ENCODE peak calls at places on chromosomes 16 and 17, in six cellular contexts. O is AG09319, Y is mucosa of descending colon, K is Calu3, E is HFF-Myc, J is neural crest cell. U is an unnamed sample.

GRCh38 chr17:74361613-74362391 is at the start of gene BTBD17:
- DNase-seq in O (no peak), Y (peak), K (peak), E (no peak), J (peak), U (peak)

GRCh38 chr17:15236281-15237105 is 28.6 kb downstream of the PMP22 start:
- DNase-seq in O (no peak), Y (no peak), K (no peak), E (no peak), J (no peak), U (no peak)

GRCh38 chr16:80924372-80924978 is 82.2 kb downstream of the CMC2 start:
- DNase-seq in O (no peak), Y (peak), K (peak), E (no peak), J (peak), U (peak)

GRCh38 chr16:86018487-86018886 is 119.5 kb downstream of the IRF8 start:
- DNase-seq in O (no peak), Y (peak), K (no peak), E (no peak), J (no peak), U (no peak)

GRCh38 chr16:2296662-2297505 is 29.0 kb upstream of the RNPS1 start:
- DNase-seq in O (no peak), Y (peak), K (peak), E (no peak), J (peak), U (peak)

GRCh38 chr17:74646231-74646630 is 22.7 kb upstream of the CD300E start:
- DNase-seq in O (no peak), Y (no peak), K (no peak), E (no peak), J (no peak), U (no peak)

GRCh38 chr17:79993390-79994221 is 42.1 kb downstream of the TBC1D16 start:
- DNase-seq in O (peak), Y (peak), K (peak), E (no peak), J (peak), U (peak)

GRCh38 chr17:73342549-73343167 is 30.9 kb upstream of the CDC42EP4 start:
- DNase-seq in O (no peak), Y (no peak), K (peak), E (no peak), J (no peak), U (peak)

GRCh38 chr17:4209611-4210010 is 54.2 kb downstream of the ANKFY1 start:
- DNase-seq in O (no peak), Y (no peak), K (no peak), E (no peak), J (no peak), U (no peak)

GRCh38 chr17:8674344-8675305 is 44.1 kb upstream of the MYH10 start:
- DNase-seq in O (no peak), Y (peak), K (no peak), E (no peak), J (no peak), U (no peak)

GRCh38 chr16:27762441-27762840 is 212.5 kb downstream of the KATNIP start:
- DNase-seq in O (no peak), Y (peak), K (peak), E (no peak), J (no peak), U (no peak)

DNA sequence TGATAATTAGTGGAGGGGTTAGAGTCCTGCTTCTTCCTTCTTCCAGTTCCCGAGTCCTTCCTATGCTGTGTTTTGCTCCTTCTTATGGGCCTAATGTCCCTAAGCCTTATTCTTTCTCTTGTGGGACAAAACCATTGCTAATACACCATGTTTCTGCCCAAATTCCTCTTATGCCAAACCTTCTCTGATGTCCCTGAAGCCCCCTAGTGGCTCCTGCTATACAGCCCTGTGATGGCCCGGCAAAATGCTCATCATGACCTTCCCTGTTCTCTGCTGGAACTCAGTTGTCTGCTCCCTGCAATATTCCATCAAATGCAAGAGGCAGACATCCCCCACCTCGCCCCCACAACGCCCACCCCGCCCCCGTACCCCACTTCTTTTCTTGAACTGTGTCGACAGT is 171.6 kb downstream of the CDH11 start:
- DNase-seq in O (no peak), Y (no peak), K (no peak), E (no peak), J (no peak), U (peak)
- TF ChIP-seq CTCF in O (no peak), Y (no peak), K (no peak), E (peak), J (no peak), U (peak)

DNA sequence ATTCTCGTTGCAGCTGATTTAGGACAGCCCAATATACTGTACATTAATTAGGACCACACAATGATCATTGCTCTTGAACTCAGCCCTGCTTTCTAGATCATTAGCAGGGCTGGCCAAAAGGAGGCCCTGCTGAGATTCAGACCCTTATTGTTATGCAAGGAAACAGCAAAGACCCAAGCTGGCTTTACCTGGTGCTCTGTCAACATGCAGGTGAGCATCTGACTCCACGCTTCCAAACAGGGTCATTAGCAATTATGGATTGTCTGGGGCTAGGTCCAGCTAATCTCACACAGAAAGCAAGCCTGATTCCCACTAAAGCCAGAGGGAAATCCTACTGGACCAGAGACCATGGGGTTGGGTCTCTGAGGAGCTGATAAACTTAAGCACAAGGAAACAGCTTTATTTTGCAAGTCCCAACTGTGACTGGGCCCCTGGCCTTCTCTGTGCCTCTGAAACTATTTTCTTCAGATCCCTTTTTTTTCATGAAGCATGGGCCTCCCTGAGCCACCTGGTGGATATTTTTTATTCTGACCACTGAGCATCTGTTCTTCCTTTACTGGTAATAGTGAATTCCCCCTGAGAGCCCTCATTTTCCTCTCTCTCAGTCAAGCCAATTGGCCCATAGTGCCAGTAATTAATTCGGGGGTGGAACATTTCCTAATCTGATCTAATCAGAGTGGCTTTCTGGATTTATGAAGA is 236.1 kb downstream of the GRIN2A start:
- DNase-seq in O (no peak), Y (no peak), K (no peak), E (no peak), J (no peak), U (peak)
- TF ChIP-seq CTCF in O (no peak), Y (no peak), K (no peak), E (no peak), J (peak), U (no peak)

GRCh38 chr17:57782642-57783337 is 37.7 kb upstream of the CCDC182 start:
- DNase-seq in O (no peak), Y (no peak), K (no peak), E (no peak), J (no peak), U (peak)
- TF ChIP-seq CTCF in O (no peak), Y (no peak), K (no peak), E (no peak), J (no peak), U (no peak)

GRCh38 chr17:81576621-81577277 is 24.6 kb upstream of the FAAP100 start:
- DNase-seq in O (no peak), Y (no peak), K (peak), E (no peak), J (no peak), U (no peak)
- TF ChIP-seq CTCF in O (peak), Y (no peak), K (no peak), E (no peak), J (no peak), U (no peak)

GRCh38 chr16:4803479-4804243 is 1.2 kb upstream of the ROGDI start:
- DNase-seq in O (no peak), Y (no peak), K (no peak), E (no peak), J (no peak), U (peak)

GRCh38 chr16:4801962-4802658 is at the start of gene ROGDI:
- DNase-seq in O (no peak), Y (peak), K (peak), E (no peak), J (no peak), U (peak)

GRCh38 chr16:4801051-4801961 is 1.1 kb downstream of the ROGDI start:
- DNase-seq in O (no peak), Y (peak), K (no peak), E (no peak), J (peak), U (no peak)

GRCh38 chr16:4800290-4801041 is 2.0 kb downstream of the ROGDI start:
- DNase-seq in O (no peak), Y (peak), K (no peak), E (no peak), J (no peak), U (peak)

DNA sequence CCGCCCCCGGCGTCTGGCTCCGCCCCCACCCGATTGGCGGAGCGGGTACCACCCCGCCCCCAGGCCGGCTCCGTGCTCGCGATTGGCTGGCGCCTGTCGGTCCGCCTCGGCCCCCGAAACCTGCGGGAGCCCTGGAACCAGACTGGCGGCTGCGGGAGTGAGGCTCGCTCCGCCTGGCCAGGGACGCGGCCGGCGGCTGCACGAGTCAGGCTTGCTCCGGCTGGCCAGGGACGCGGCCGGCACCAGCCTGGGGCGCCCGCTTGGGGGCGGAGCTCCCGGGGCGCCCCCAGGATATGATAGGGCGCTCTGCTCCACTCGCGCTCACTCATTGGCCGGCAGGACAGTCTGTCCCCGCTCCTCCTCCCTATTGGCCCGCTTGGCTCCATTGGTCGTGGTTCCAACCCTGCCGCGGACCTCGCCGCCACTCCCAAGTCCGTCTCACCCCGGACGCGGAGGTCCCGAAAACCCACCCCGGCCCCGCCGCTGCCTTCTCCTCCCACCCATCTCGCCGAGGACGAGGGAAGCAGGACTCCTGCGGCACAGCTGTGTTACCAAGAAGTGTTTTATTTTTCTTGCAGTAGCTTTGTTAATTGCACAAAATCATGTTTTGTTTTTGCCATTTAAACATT is 340 bp upstream of the ROGDI start:
- DNase-seq in O (peak), Y (peak), K (peak), E (peak), J (peak), U (peak)
- TF ChIP-seq CTCF in O (no peak), Y (no peak), K (no peak), E (no peak), J (no peak), U (no peak)

DNA sequence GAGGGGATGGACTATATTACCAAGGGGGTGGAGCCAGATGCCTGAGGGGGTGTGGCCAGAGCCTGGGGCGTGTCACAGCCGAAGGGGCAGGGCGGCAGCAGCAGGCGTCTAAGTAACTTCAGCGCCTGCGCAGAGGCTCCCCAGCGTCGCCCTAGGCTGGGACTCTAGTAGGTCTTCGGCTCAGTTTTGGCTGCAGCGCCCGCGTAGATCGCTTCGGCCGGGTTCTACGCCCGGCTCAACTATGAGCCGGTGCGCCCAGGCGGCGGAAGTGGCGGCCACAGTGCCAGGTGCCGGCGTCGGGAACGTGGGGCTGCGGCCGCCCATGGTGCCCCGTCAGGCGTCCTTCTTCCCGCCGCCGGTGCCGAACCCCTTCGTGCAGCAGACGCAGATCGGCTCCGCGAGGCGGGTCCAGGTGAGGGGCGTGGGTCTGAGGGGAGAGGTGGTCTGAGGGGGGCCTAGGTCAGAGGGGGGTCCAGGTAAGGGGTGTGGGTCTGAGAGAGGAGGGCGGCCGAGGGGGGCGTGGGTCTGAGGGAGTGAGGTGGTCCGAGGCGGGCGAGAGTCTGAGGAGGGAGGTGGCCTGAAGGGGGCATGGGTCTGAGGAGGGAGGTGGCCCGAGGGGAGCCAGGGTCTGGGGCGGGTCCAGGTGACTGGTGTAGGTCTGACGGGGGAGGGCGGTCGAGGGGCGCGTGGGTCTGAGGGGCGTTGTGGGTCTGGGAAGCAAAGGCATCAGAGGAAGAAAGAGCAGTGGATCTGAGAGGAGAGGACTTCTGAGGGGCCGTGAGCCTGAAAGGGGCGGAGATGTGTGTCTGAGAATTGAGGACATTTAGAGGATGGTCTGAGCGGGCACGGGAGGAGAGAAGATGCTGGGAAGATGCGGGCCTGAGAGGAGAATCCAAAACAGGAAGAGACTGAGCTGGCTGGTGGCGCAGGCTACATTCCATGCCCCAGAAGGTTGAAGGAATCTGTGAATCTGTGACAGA is at the start of gene LPCAT2:
- DNase-seq in O (peak), Y (peak), K (peak), E (peak), J (peak), U (peak)
- TF ChIP-seq CTCF in O (no peak), Y (no peak), K (no peak), E (no peak), J (no peak), U (no peak)

GRCh38 chr17:29590261-29590978 is 972 bp upstream of the GIT1 start:
- DNase-seq in O (no peak), Y (peak), K (no peak), E (no peak), J (no peak), U (peak)
- TF ChIP-seq CTCF in O (no peak), Y (no peak), K (no peak), E (no peak), J (no peak), U (no peak)